ENCODE peak calls at places on chromosomes 2 and 18, in nine cellular contexts. Z is HepG2, B is HCT116, Y is stomach, G is body of pancreas, S is transverse colon, N is upper lobe of left lung, U is A549, K is heart left ventricle. M is an unnamed sample. For H3K4me1, the result is how much of the 10 kb centered on the place peaks cover.

GRCh38 chr2:121284424-121285076 is 452 bp downstream of the TFCP2L1 start:
- DNase-seq in Z (no peak), B (no peak), Y (no peak), G (no peak), S (no peak), N (peak), U (peak), K (no peak), M (peak)

GRCh38 chr2:234593636-234594035 is 96.8 kb upstream of the ARL4C start:
- DNase-seq in Z (no peak), B (no peak), Y (no peak), G (no peak), S (no peak), N (no peak), U (no peak), K (no peak), M (no peak)

GRCh38 chr2:104043864-104044263 is 810.1 kb upstream of the POU3F3 start:
- DNase-seq in Z (no peak), B (no peak), Y (no peak), G (no peak), S (no peak), N (no peak), U (peak), K (peak), M (no peak)

GRCh38 chr2:204665771-204666170 is 120.5 kb downstream of the PARD3B start:
- DNase-seq in Z (no peak), B (no peak), Y (no peak), G (no peak), S (no peak), N (no peak), U (no peak), K (no peak), M (no peak)

GRCh38 chr2:59076079-59076619 is 835.0 kb upstream of the FANCL start:
- DNase-seq in Z (peak), B (no peak), Y (no peak), G (no peak), S (no peak), N (no peak), U (no peak), K (no peak), M (no peak)

GRCh38 chr2:145927398-145927951 is 1407.6 kb upstream of the ZEB2 start:
- DNase-seq in Z (no peak), B (no peak), Y (no peak), G (peak), S (no peak), N (no peak), U (no peak), K (no peak), M (no peak)

GRCh38 chr2:28406276-28407096 is 13.8 kb downstream of the FOSL2 start:
- DNase-seq in Z (no peak), B (no peak), Y (peak), G (peak), S (peak), N (peak), U (no peak), K (peak), M (peak)

GRCh38 chr18:67845035-67845434 is 328.5 kb upstream of the DSEL start:
- DNase-seq in Z (no peak), B (no peak), Y (no peak), G (no peak), S (no peak), N (no peak), U (no peak), K (no peak), M (no peak)

GRCh38 chr2:218386505-218387368 is 4.7 kb downstream of the SLC11A1 start:
- DNase-seq in Z (no peak), B (no peak), Y (no peak), G (no peak), S (no peak), N (no peak), U (no peak), K (no peak), M (no peak)

GRCh38 chr18:63141777-63142176 is 177.8 kb downstream of the BCL2 start:
- DNase-seq in Z (no peak), B (no peak), Y (no peak), G (no peak), S (peak), N (no peak), U (no peak), K (peak), M (no peak)

GRCh38 chr18:12041561-12041960 is 52.1 kb upstream of the ANKRD62 start:
- DNase-seq in Z (no peak), B (no peak), Y (no peak), G (no peak), S (no peak), N (no peak), U (peak), K (no peak), M (no peak)

GRCh38 chr2:158967731-158968395 is 577 bp upstream of the TANC1 start:
- DNase-seq in Z (no peak), B (no peak), Y (peak), G (peak), S (peak), N (peak), U (peak), K (peak), M (no peak)

GRCh38 chr2:237732790-237733349 is 65.7 kb upstream of the RBM44 start:
- DNase-seq in Z (no peak), B (no peak), Y (no peak), G (peak), S (no peak), N (no peak), U (no peak), K (peak), M (no peak)
- H3K4me1 ChIP-seq in Z (under half), B (under half), Y (half or more), G (under half), S (under half), N (half or more), U (half or more), K (under half), M (under half)

GRCh38 chr2:205685314-205686230 is 3.3 kb downstream of the NRP2 start:
- DNase-seq in Z (no peak), B (no peak), Y (peak), G (peak), S (no peak), N (peak), U (peak), K (no peak), M (no peak)
- TF ChIP-seq POLR2A in Z (no peak), B (no peak), Y (no peak), G (no peak), S (no peak), N (peak), U (peak), K (no peak), M (no peak)

DNA sequence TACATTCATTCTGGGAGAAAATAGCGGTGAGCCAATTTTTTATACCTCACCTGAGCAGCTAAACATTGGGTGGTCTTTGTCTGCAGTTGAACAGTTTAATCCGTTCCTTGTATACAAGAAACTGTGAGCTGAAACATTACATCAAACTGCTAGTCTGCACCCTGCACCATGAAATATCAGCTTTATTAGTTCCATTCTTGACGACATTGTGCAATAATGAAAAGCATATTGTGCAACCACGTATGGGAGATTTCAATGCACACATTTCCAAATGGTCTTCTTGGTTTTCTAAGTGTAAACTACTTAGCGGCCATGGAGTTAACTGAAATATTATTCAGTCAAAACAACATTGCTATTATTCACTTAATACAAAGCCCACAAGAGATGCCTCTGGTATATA is 127.3 kb downstream of the LPIN1 start:
- DNase-seq in Z (no peak), B (no peak), Y (no peak), G (no peak), S (no peak), N (no peak), U (no peak), K (no peak), M (no peak)
- H3K4me1 ChIP-seq in Z (under half), B (under half), Y (under half), G (under half), S (under half), N (under half), U (under half), K (under half), M (under half)

DNA sequence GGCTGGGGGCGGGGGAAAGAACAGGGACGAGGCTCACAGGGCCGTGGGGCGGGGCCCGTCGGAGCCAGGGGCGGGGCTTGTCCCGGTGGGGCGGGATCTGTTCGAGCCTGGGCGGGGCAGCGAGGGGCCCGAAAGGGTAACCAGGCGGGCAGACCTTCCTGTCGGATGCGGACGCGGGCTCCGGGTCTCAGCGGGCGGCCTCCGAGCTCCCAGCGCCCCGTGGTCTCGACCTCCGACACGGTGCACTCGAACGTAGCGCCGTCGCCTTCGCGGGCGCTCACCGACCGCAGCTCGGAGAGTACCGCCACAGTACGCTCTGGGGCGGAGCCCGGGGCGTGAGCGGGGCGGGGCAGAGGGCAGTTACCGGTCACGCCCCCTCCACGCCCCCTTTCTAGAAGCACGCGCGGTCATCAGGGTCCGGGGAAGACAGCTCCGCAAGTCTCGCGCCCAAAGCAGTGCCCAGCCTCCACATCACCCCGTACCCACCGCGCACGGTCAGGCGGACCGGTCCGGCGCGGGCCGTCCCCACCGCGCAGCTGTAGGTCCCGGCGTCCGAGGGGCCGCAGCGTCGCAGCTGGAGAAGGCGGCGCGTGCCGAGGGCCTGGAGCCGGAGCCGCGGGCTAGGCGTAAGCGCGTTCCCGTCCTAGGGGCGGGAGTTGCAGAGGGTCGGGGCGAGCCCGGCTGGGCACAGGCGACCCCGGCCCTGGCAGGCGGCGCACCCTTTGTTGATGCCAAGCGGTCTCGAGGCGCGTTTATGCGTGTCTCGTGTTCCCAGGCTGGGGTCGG is 8.7 kb downstream of the TMEM198 start:
- DNase-seq in Z (peak), B (peak), Y (peak), G (peak), S (peak), N (peak), U (peak), K (peak), M (peak)
- TF ChIP-seq POLR2A in Z (no peak), B (no peak), Y (no peak), G (peak), S (no peak), N (no peak), U (peak), K (peak), M (no peak)

DNA sequence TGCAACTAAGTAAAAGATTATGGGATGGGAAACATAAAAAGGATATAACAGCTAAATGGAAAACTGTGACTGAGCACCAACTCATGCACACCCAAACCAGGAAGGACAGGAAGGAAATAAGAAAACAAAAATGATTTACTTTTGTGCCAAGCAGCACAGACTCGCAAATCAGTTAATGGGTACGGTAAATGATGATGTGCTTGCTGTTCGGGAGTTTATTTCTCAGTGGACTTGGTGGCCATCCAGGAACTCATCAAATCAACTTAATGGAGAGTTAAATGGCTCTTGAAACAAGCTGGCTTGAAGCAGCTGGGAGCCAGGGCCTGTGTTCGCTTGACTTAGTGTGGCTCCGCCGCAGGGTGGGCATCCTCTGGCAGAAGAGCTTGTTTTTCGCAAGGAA is 36.2 kb downstream of the MTCL1 start:
- DNase-seq in Z (no peak), B (no peak), Y (no peak), G (no peak), S (no peak), N (no peak), U (no peak), K (no peak), M (no peak)
- H3K4me1 ChIP-seq in Z (under half), B (under half), Y (under half), G (under half), S (under half), N (under half), U (under half), K (under half), M (under half)

M was measured in Peyer's patch.